ENCODE peak calls at places on chromosomes 2 and 18, in five cellular contexts. U is stimulated activated CD8-positive, alpha-beta memory T cell treated with anti-CD3 and anti-CD28 coated beads, Interleukin-4, amount 100 ng/mL, for 48 hours; Z is neural crest cell; F is NAMALWA; K is AG08396. B is an unnamed sample.
A peak's percentile ranks its signal among the peaks of the same experiment; 100 is the strongest.

GRCh38 chr18:48790226-48790863 is 160.4 kb downstream of the SMAD7 start:
- DNase-seq in K (no peak), F (no peak), Z (no peak), U (no peak), B (no peak)

GRCh38 chr2:173028671-173029070 is 47.0 kb upstream of the MAP3K20 start:
- DNase-seq in F (peak; percentile 10), U (no peak), K (no peak), Z (no peak), B (peak; percentile 50)

GRCh38 chr2:81266106-81266505 is 961.6 kb upstream of the LRRTM1 start:
- DNase-seq in Z (peak; percentile 14), U (no peak), F (peak; percentile 47), K (no peak), B (no peak)

GRCh38 chr18:76491801-76492668 is 3.0 kb downstream of the ZNF516 start:
- DNase-seq in Z (peak; percentile 34), U (peak; percentile 55), F (peak; percentile 59), K (peak; percentile 53), B (peak; percentile 73)

GRCh38 chr2:56682397-56682760 is 498.6 kb downstream of the CCDC85A start:
- DNase-seq in K (no peak), U (no peak), Z (no peak), F (no peak), B (no peak)

GRCh38 chr2:42141687-42142475 is 27.3 kb upstream of the EML4 start:
- DNase-seq in Z (no peak), K (peak; percentile 37), U (peak; percentile 31), F (no peak), B (peak; percentile 63)

GRCh38 chr2:25251461-25252273 is 83.3 kb upstream of the POMC start:
- DNase-seq in U (peak; percentile 68), Z (peak; percentile 53), K (peak; percentile 72), F (peak; percentile 45), B (peak; percentile 51)

GRCh38 chr18:22822841-22823508 is 110.2 kb upstream of the RBBP8 start:
- DNase-seq in K (no peak), F (no peak), Z (no peak), U (no peak), B (no peak)

GRCh38 chr18:46051731-46052461 is 20.2 kb downstream of the PSTPIP2 start:
- DNase-seq in Z (no peak), F (no peak), U (no peak), K (peak; percentile 68), B (peak; percentile 85)

GRCh38 chr2:234050455-234051135 is at the start of gene SPP2:
- DNase-seq in F (no peak), K (no peak), Z (no peak), U (no peak), B (no peak)

GRCh38 chr2:101518470-101519172 is 43.7 kb upstream of the RFX8 start:
- DNase-seq in F (no peak), Z (peak; percentile 5), U (no peak), K (no peak), B (peak; percentile 72)